ENCODE peak calls at places on chromosomes 7 and 10, in eight cellular contexts. Z is vagina, H is HL-60, Q is heart right ventricle, K is Panc1, D is A549, I is AG04449, O is progenitor cell of endocrine pancreas. N is an unnamed sample.

GRCh38 chr10:102613761-102614160 is 30.5 kb upstream of the TRIM8 start:
- DNase-seq in I (no peak), Z (no peak), D (no peak), H (no peak), O (no peak), K (no peak), Q (no peak), N (no peak)

GRCh38 chr10:115827180-115827579 is 445.8 kb downstream of the GFRA1 start:
- DNase-seq in I (no peak), K (no peak), H (no peak), O (no peak), Z (no peak), Q (no peak), D (no peak), N (no peak)

GRCh38 chr10:72291019-72291532 is 17.4 kb downstream of the DDIT4 start:
- DNase-seq in Z (no peak), K (no peak), O (no peak), H (no peak), Q (no peak), D (no peak), I (no peak), N (no peak)

GRCh38 chr7:116259821-116260440 is 49.6 kb downstream of the TES start:
- DNase-seq in Q (no peak), O (no peak), I (peak; percentile 63), H (no peak), D (peak; percentile 55), Z (no peak), K (no peak), N (no peak)

GRCh38 chr10:49605939-49606509 is 4.1 kb upstream of the SLC18A3 start:
- DNase-seq in H (no peak), Z (peak; percentile 71), I (no peak), Q (no peak), K (no peak), O (no peak), D (no peak), N (no peak)

GRCh38 chr10:121418126-121418777 is 180.0 kb downstream of the FGFR2 start:
- DNase-seq in O (no peak), H (no peak), K (peak; percentile 2), Z (no peak), Q (no peak), D (no peak), I (no peak), N (no peak)

GRCh38 chr10:78862328-78862640 is 206.5 kb upstream of the ZMIZ1 start:
- DNase-seq in O (no peak), I (no peak), H (no peak), D (no peak), K (no peak), Z (no peak), Q (no peak), N (no peak)

GRCh38 chr7:2227699-2228098 is 5.0 kb downstream of the MAD1L1 start:
- DNase-seq in I (no peak), O (no peak), Q (no peak), D (no peak), H (no peak), K (no peak), Z (no peak), N (no peak)

GRCh38 chr7:150322114-150322832 is 882 bp upstream of the LRRC61 start:
- DNase-seq in K (no peak), D (no peak), Z (no peak), O (no peak), I (no peak), Q (no peak), H (no peak), N (no peak)

GRCh38 chr7:24477807-24478655 is 95.2 kb upstream of the PALS2 start:
- DNase-seq in Q (no peak), K (no peak), I (peak; percentile 42), O (no peak), H (no peak), D (peak; percentile 63), Z (no peak), N (peak; percentile 22)

GRCh38 chr10:124239134-124239533 is 145.7 kb upstream of the CHST15 start:
- DNase-seq in O (no peak), Q (no peak), H (no peak), K (no peak), Z (no peak), I (no peak), D (no peak), N (no peak)

GRCh38 chr10:124027306-124028050 is 65.9 kb downstream of the CHST15 start:
- DNase-seq in D (no peak), Q (no peak), O (no peak), H (no peak), K (no peak), I (no peak), Z (no peak), N (no peak)

GRCh38 chr10:77082601-77083252 is 554.9 kb downstream of the KCNMA1 start:
- DNase-seq in I (no peak), K (no peak), D (no peak), O (peak; percentile 23), Q (no peak), Z (no peak), H (no peak), N (no peak)

GRCh38 chr7:24392774-24393173 is 108.8 kb downstream of the NPY start:
- DNase-seq in Q (no peak), H (no peak), D (no peak), Z (no peak), O (no peak), I (no peak), K (no peak), N (no peak)

GRCh38 chr7:18225067-18225466 is 197.4 kb upstream of the PRPS1L1 start:
- DNase-seq in O (no peak), K (no peak), I (no peak), Z (no peak), D (no peak), H (no peak), Q (no peak), N (no peak)

GRCh38 chr7:142796501-142797341 is 26.0 kb downstream of the PRSS2 start:
- DNase-seq in Q (no peak), I (no peak), K (no peak), Z (no peak), D (no peak), O (peak; percentile 21), H (no peak), N (peak; percentile 53)

GRCh38 chr10:119409906-119410305 is 132.6 kb downstream of the RGS10 start:
- DNase-seq in I (no peak), Z (no peak), O (peak; percentile 26), H (no peak), Q (peak; percentile 91), K (no peak), D (no peak), N (peak; percentile 76)

GRCh38 chr7:15829689-15830088 is 143.2 kb upstream of the MEOX2 start:
- DNase-seq in D (no peak), Q (peak; percentile 40), O (no peak), Z (peak; percentile 89), I (no peak), K (no peak), H (no peak), N (no peak)

GRCh38 chr7:30206466-30206865 is 71.7 kb downstream of the MTURN start:
- DNase-seq in I (no peak), H (no peak), K (no peak), Q (no peak), D (peak; percentile 8), Z (no peak), O (no peak), N (no peak)

GRCh38 chr10:14703631-14704001 is 71.1 kb downstream of the FAM107B start:
- DNase-seq in O (no peak), H (no peak), Q (no peak), K (no peak), I (no peak), Z (no peak), D (no peak), N (no peak)

GRCh38 chr7:45033261-45033930 is 33.4 kb downstream of the CCM2 start:
- DNase-seq in Z (no peak), K (no peak), Q (no peak), H (no peak), D (no peak), I (no peak), O (no peak), N (no peak)

GRCh38 chr10:120735773-120736371 is 115.3 kb upstream of the WDR11 start:
- DNase-seq in H (no peak), Q (no peak), K (no peak), D (peak; percentile 8), O (no peak), Z (no peak), I (no peak), N (no peak)

GRCh38 chr7:53947670-53948226 is 594.4 kb upstream of the VSTM2A start:
- DNase-seq in K (no peak), I (no peak), H (no peak), Q (no peak), D (no peak), Z (no peak), O (no peak), N (no peak)

GRCh38 chr10:126104767-126105166 is 208.4 kb downstream of the FANK1 start:
- DNase-seq in D (no peak), O (no peak), Z (no peak), Q (peak; percentile 24), H (peak; percentile 50), K (no peak), I (no peak), N (no peak)

GRCh38 chr10:76874151-76874550 is 763.5 kb downstream of the KCNMA1 start:
- DNase-seq in K (no peak), Q (peak; percentile 59), H (no peak), Z (no peak), D (no peak), I (no peak), O (no peak), N (no peak)

GRCh38 chr10:105585753-105586152 is 944.7 kb downstream of the SORCS3 start:
- DNase-seq in Z (no peak), H (no peak), O (no peak), D (no peak), Q (no peak), K (no peak), I (peak; percentile 3), N (no peak)

GRCh38 chr7:17009007-17009719 is 127.4 kb upstream of the AGR3 start:
- DNase-seq in Q (no peak), H (no peak), K (no peak), D (no peak), Z (no peak), O (no peak), I (no peak), N (no peak)

GRCh38 chr10:128633864-128634541 is 507.8 kb upstream of the MKI67 start:
- DNase-seq in D (no peak), I (no peak), Q (no peak), H (no peak), Z (no peak), K (no peak), O (no peak), N (no peak)
- TF ChIP-seq CTCF in D (no peak), I (no peak), Q (peak; percentile 42), H (no peak), Z (no peak), K (peak; percentile 40), O (peak; percentile 30), N (peak; percentile 32)

GRCh38 chr7:92527300-92528187 is 776 bp downstream of the PEX1 start:
- DNase-seq in I (no peak), Z (no peak), D (peak; percentile 80), K (peak; percentile 30), H (peak; percentile 11), Q (peak; percentile 11), O (peak; percentile 35), N (peak; percentile 60)
- TF ChIP-seq CTCF in I (no peak), Z (no peak), D (no peak), K (no peak), H (no peak), Q (no peak), O (peak; percentile 36), N (no peak)

GRCh38 chr10:86757110-86757790 is 831 bp downstream of the BMPR1A start:
- DNase-seq in I (no peak), O (peak; percentile 34), K (no peak), Z (no peak), Q (peak; percentile 34), D (peak; percentile 59), H (no peak), N (peak; percentile 45)
- TF ChIP-seq CTCF in I (peak; percentile 3), O (peak; percentile 45), K (no peak), Z (peak; percentile 22), Q (no peak), D (no peak), H (no peak), N (no peak)

GRCh38 chr10:132396495-132397035 is 435 bp upstream of the PWWP2B start:
- DNase-seq in O (peak; percentile 62), Q (peak; percentile 58), H (peak; percentile 56), D (no peak), Z (no peak), I (no peak), K (no peak), N (peak; percentile 78)
- TF ChIP-seq CTCF in O (peak; percentile 55), Q (no peak), H (no peak), D (peak; percentile 35), Z (no peak), I (peak; percentile 48), K (no peak), N (no peak)

N was measured in nephron progenitor cell.